ENCODE peak calls at places on chromosome 4, in eight cellular contexts. U is neural crest cell; I is pulmonary artery endothelial cell; N is NCI-H69; Y is RPMI7951; T is amniotic epithelial cell; R is CD8-positive, alpha-beta memory T cell; Z is activated naive CD4-positive, alpha-beta T cell treated with Interleukin-2 at 50 U/mL for 16 hours. S is an unnamed sample.

GRCh38 chr4:13701937-13702446 is 74.5 kb upstream of the BOD1L1 start:
- DNase-seq in Z (no peak), I (no peak), R (no peak), N (no peak), T (peak), Y (peak), U (no peak), S (no peak)

GRCh38 chr4:167111622-167112021 is 122.7 kb downstream of the SPOCK3 start:
- DNase-seq in T (no peak), Z (no peak), I (no peak), U (no peak), Y (no peak), R (no peak), N (no peak), S (no peak)

GRCh38 chr4:140254656-140255299 is 100.8 kb upstream of the MAML3 start:
- DNase-seq in N (peak), Z (no peak), Y (no peak), R (no peak), T (no peak), I (no peak), U (no peak), S (peak)

GRCh38 chr4:120066182-120066524 is 495 bp downstream of the MAD2L1 start:
- DNase-seq in U (no peak), R (no peak), N (no peak), Y (no peak), T (no peak), Z (no peak), I (no peak), S (no peak)

GRCh38 chr4:80307183-80307735 is 28.3 kb upstream of the CFAP299 start:
- DNase-seq in N (peak), R (no peak), U (no peak), I (peak), Y (no peak), T (peak), Z (no peak), S (peak)

GRCh38 chr4:138007572-138007971 is 234.6 kb downstream of the SLC7A11 start:
- DNase-seq in Z (no peak), Y (peak), T (peak), I (no peak), U (no peak), N (no peak), R (no peak), S (peak)

GRCh38 chr4:69134471-69134870 is 38.2 kb downstream of the UGT2B7 start:
- DNase-seq in I (no peak), N (no peak), R (no peak), U (no peak), T (no peak), Z (no peak), Y (no peak), S (no peak)

GRCh38 chr4:41718907-41719306 is 29.6 kb downstream of the PHOX2B start:
- DNase-seq in U (no peak), Y (no peak), I (no peak), R (no peak), N (no peak), T (peak), Z (no peak), S (peak)

GRCh38 chr4:7306986-7307385 is 114.6 kb downstream of the SORCS2 start:
- DNase-seq in Z (no peak), N (no peak), R (no peak), U (no peak), T (no peak), I (no peak), Y (no peak), S (no peak)